ENCODE peak calls at places on chromosomes 4 and X, in eight cellular contexts. O, L, J, F, Z, P, H and B are unnamed samples.

GRCh38 chr4:15333692-15334633 is 93.9 kb upstream of the C1QTNF7 start:
- DNase-seq in O (no peak), L (no peak), J (no peak), F (no peak), Z (no peak), P (peak), H (no peak), B (no peak)

GRCh38 chr4:99323761-99324160 is 2.6 kb upstream of the ADH1B start:
- DNase-seq in O (no peak), L (no peak), J (no peak), F (no peak), Z (no peak), P (peak), H (no peak), B (no peak)

GRCh38 chr4:75653845-75654503 is 19.2 kb downstream of the G3BP2 start:
- DNase-seq in O (no peak), L (no peak), J (peak), F (no peak), Z (no peak), P (peak), H (peak), B (peak)

GRCh38 chrX:11215191-11215921 is 77.9 kb upstream of the AMELX start:
- DNase-seq in O (no peak), L (peak), J (no peak), F (no peak), Z (no peak), P (no peak), H (no peak), B (peak)

GRCh38 chrX:150205011-150205410 is 158.1 kb upstream of the MAMLD1 start:
- DNase-seq in O (no peak), L (no peak), J (no peak), F (no peak), Z (no peak), P (peak), H (no peak), B (peak)

GRCh38 chr4:64617813-64618212 is 208.6 kb upstream of the TECRL start:
- DNase-seq in O (no peak), L (no peak), J (peak), F (no peak), Z (no peak), P (peak), H (peak), B (peak)

GRCh38 chr4:113901994-113902787 is 77.3 kb downstream of the ARSJ start:
- DNase-seq in O (no peak), L (no peak), J (peak), F (no peak), Z (peak), P (peak), H (peak), B (peak)

GRCh38 chr4:119559044-119559647 is 69.5 kb downstream of the PDE5A start:
- DNase-seq in O (no peak), L (no peak), J (peak), F (peak), Z (no peak), P (peak), H (peak), B (peak)

GRCh38 chr4:26141101-26141830 is 179.5 kb upstream of the RBPJ start:
- DNase-seq in O (no peak), L (no peak), J (no peak), F (no peak), Z (no peak), P (peak), H (no peak), B (peak)

GRCh38 chr4:104020641-104021040 is 300.9 kb upstream of the TACR3 start:
- DNase-seq in O (no peak), L (no peak), J (no peak), F (no peak), Z (no peak), P (no peak), H (no peak), B (no peak)

GRCh38 chr4:99885063-99885664 is 9.1 kb downstream of the LAMTOR3 start:
- DNase-seq in O (no peak), L (no peak), J (peak), F (peak), Z (no peak), P (peak), H (peak), B (peak)

GRCh38 chrX:39145859-39146258 is 344.6 kb downstream of the MID1IP1 start:
- DNase-seq in O (no peak), L (no peak), J (no peak), F (no peak), Z (no peak), P (no peak), H (no peak), B (no peak)

GRCh38 chr4:89222171-89222570 is 85.4 kb downstream of the GPRIN3 start:
- DNase-seq in O (no peak), L (no peak), J (no peak), F (no peak), Z (no peak), P (peak), H (no peak), B (no peak)

GRCh38 chrX:15946783-15947550 is 92.4 kb upstream of the AP1S2 start:
- DNase-seq in O (no peak), L (no peak), J (no peak), F (no peak), Z (no peak), P (peak), H (peak), B (peak)

GRCh38 chr4:8675383-8675782 is 82.8 kb downstream of the CPZ start:
- DNase-seq in O (no peak), L (peak), J (no peak), F (no peak), Z (no peak), P (no peak), H (peak), B (peak)

GRCh38 chrX:64975491-64975890 is 759 bp downstream of the ZC4H2 start:
- DNase-seq in O (no peak), L (peak), J (no peak), F (peak), Z (peak), P (peak), H (peak), B (peak)

GRCh38 chr4:125741825-125742452 is 427.2 kb downstream of the FAT4 start:
- DNase-seq in O (no peak), L (no peak), J (peak), F (peak), Z (no peak), P (peak), H (peak), B (no peak)

GRCh38 chr4:10130190-10130888 is 13.7 kb upstream of the WDR1 start:
- DNase-seq in O (no peak), L (no peak), J (no peak), F (no peak), Z (no peak), P (no peak), H (no peak), B (no peak)

GRCh38 chrX:97850911-97851310 is 967.2 kb downstream of the RPA4 start:
- DNase-seq in O (no peak), L (no peak), J (no peak), F (no peak), Z (no peak), P (peak), H (no peak), B (no peak)

GRCh38 chr4:138910201-138910913 is 105.2 kb upstream of the NOCT start:
- DNase-seq in O (no peak), L (no peak), J (peak), F (no peak), Z (no peak), P (peak), H (no peak), B (no peak)

GRCh38 chr4:182221987-182222386 is 21.2 kb upstream of the TENM3 start:
- DNase-seq in O (no peak), L (no peak), J (no peak), F (no peak), Z (no peak), P (no peak), H (no peak), B (no peak)

GRCh38 chrX:110218591-110218990 is 99.3 kb downstream of the AMMECR1 start:
- DNase-seq in O (no peak), L (no peak), J (no peak), F (no peak), Z (no peak), P (no peak), H (no peak), B (no peak)

GRCh38 chr4:60223098-60223497 is 977.0 kb upstream of the ADGRL3 start:
- DNase-seq in O (no peak), L (no peak), J (no peak), F (no peak), Z (no peak), P (no peak), H (no peak), B (no peak)

GRCh38 chrX:48468247-48468671 is 1.8 kb downstream of the SLC38A5 start:
- DNase-seq in O (no peak), L (no peak), J (no peak), F (peak), Z (no peak), P (no peak), H (no peak), B (peak)

GRCh38 chrX:68895339-68896250 is 66.8 kb downstream of the EFNB1 start:
- DNase-seq in O (no peak), L (no peak), J (no peak), F (no peak), Z (no peak), P (peak), H (peak), B (peak)

GRCh38 chr4:96992443-96992842 is 1150.8 kb downstream of the STPG2 start:
- DNase-seq in O (no peak), L (no peak), J (no peak), F (no peak), Z (no peak), P (no peak), H (no peak), B (no peak)

GRCh38 chr4:24382381-24382780 is 202.0 kb downstream of the DHX15 start:
- DNase-seq in O (no peak), L (no peak), J (no peak), F (peak), Z (no peak), P (peak), H (peak), B (no peak)

GRCh38 chr4:56823933-56824600 is 2.6 kb upstream of the SPINK2 start:
- DNase-seq in O (no peak), L (no peak), J (no peak), F (no peak), Z (no peak), P (no peak), H (no peak), B (no peak)

GRCh38 chr4:171594293-171594692 is 218.9 kb upstream of the GALNTL6 start:
- DNase-seq in O (no peak), L (peak), J (no peak), F (no peak), Z (no peak), P (no peak), H (no peak), B (peak)

GRCh38 chrX:150508461-150509367 is 59.7 kb upstream of the MTM1 start:
- DNase-seq in O (no peak), L (peak), J (peak), F (no peak), Z (peak), P (no peak), H (no peak), B (peak)

GRCh38 chr4:6907658-6908191 is 1.9 kb upstream of the TBC1D14 start:
- DNase-seq in O (peak), L (peak), J (peak), F (peak), Z (no peak), P (no peak), H (no peak), B (peak)

GRCh38 chr4:160127211-160127610 is 1024.3 kb downstream of the RAPGEF2 start:
- DNase-seq in O (no peak), L (no peak), J (no peak), F (no peak), Z (no peak), P (no peak), H (no peak), B (no peak)

GRCh38 chrX:283115-283845 is 2.1 kb downstream of the PLCXD1 start:
- DNase-seq in O (peak), L (peak), J (no peak), F (peak), Z (no peak), P (peak), H (peak), B (peak)

GRCh38 chrX:107826286-107827136 is 845 bp downstream of the MID2 start:
- DNase-seq in O (no peak), L (peak), J (peak), F (peak), Z (peak), P (peak), H (peak), B (peak)